ENCODE peak calls at places on chromosomes 2 and 18, in five cellular contexts. One of them, this sample, is unnamed.

GRCh38 chr2:33810046-33810835 is 211.1 kb upstream of the FAM98A start:
- DNase-seq in hepatocyte: peak; percentile 14
- DNase-seq in K562: no peak
- DNase-seq in HepG2: no peak
- DNase-seq in GM23248: peak; percentile 77
- DNase-seq in this sample: no peak

GRCh38 chr2:68027959-68028358 is 34.8 kb downstream of the C1D start:
- DNase-seq in hepatocyte: no peak
- DNase-seq in K562: no peak
- DNase-seq in HepG2: no peak
- DNase-seq in GM23248: peak; percentile 22
- DNase-seq in this sample: peak; percentile 50

GRCh38 chr2:96291751-96292150 is 13.6 kb downstream of the SNRNP200 start:
- DNase-seq in hepatocyte: no peak
- DNase-seq in K562: no peak
- DNase-seq in HepG2: no peak
- DNase-seq in GM23248: no peak
- DNase-seq in this sample: no peak

GRCh38 chr2:98730851-98731708 is at the start of gene MGAT4A:
- DNase-seq in hepatocyte: peak; percentile 86
- DNase-seq in K562: peak; percentile 93
- DNase-seq in HepG2: peak; percentile 69
- DNase-seq in GM23248: peak; percentile 54
- DNase-seq in this sample: peak; percentile 11

GRCh38 chr2:56687169-56687568 is 503.4 kb downstream of the CCDC85A start:
- DNase-seq in hepatocyte: no peak
- DNase-seq in K562: no peak
- DNase-seq in HepG2: no peak
- DNase-seq in GM23248: no peak
- DNase-seq in this sample: peak; percentile 48

GRCh38 chr2:165406053-165406628 is 63.4 kb upstream of the CSRNP3 start:
- DNase-seq in hepatocyte: no peak
- DNase-seq in K562: no peak
- DNase-seq in HepG2: no peak
- DNase-seq in GM23248: peak; percentile 10
- DNase-seq in this sample: peak; percentile 42

GRCh38 chr18:44290366-44290855 is 390.3 kb upstream of the SETBP1 start:
- DNase-seq in hepatocyte: no peak
- DNase-seq in K562: no peak
- DNase-seq in HepG2: no peak
- DNase-seq in GM23248: no peak
- DNase-seq in this sample: peak; percentile 1

GRCh38 chr2:86017901-86018896 is 87.5 kb downstream of the POLR1A start:
- DNase-seq in hepatocyte: no peak
- DNase-seq in K562: no peak
- DNase-seq in HepG2: no peak
- DNase-seq in GM23248: no peak
- DNase-seq in this sample: no peak

GRCh38 chr2:236180831-236181453 is 12.8 kb upstream of the GBX2 start:
- DNase-seq in hepatocyte: peak; percentile 80
- DNase-seq in K562: peak; percentile 80
- DNase-seq in HepG2: peak; percentile 60
- DNase-seq in GM23248: peak; percentile 65
- DNase-seq in this sample: peak; percentile 62

GRCh38 chr2:220451438-220451837 is 824.0 kb downstream of the SLC4A3 start:
- DNase-seq in hepatocyte: no peak
- DNase-seq in K562: no peak
- DNase-seq in HepG2: no peak
- DNase-seq in GM23248: no peak
- DNase-seq in this sample: no peak

GRCh38 chr2:105924271-105924670 is 179.6 kb downstream of the NCK2 start:
- DNase-seq in hepatocyte: no peak
- DNase-seq in K562: no peak
- DNase-seq in HepG2: no peak
- DNase-seq in GM23248: no peak
- DNase-seq in this sample: no peak

GRCh38 chr2:113084249-113085000 is 16.7 kb downstream of the IL1F10 start:
- DNase-seq in hepatocyte: no peak
- DNase-seq in K562: no peak
- DNase-seq in HepG2: no peak
- DNase-seq in GM23248: peak; percentile 59
- DNase-seq in this sample: no peak

GRCh38 chr18:12359515-12359927 is 17.5 kb downstream of the AFG3L2 start:
- DNase-seq in hepatocyte: peak; percentile 34
- DNase-seq in K562: no peak
- DNase-seq in HepG2: no peak
- DNase-seq in GM23248: peak; percentile 16
- DNase-seq in this sample: peak; percentile 63

GRCh38 chr2:67043781-67044478 is 353.2 kb upstream of the ETAA1 start:
- DNase-seq in hepatocyte: no peak
- DNase-seq in K562: no peak
- DNase-seq in HepG2: no peak
- DNase-seq in GM23248: no peak
- DNase-seq in this sample: no peak

GRCh38 chr2:675982-676646 is 1.1 kb downstream of the TMEM18 start:
- DNase-seq in hepatocyte: peak; percentile 87
- DNase-seq in K562: peak; percentile 46
- DNase-seq in HepG2: peak; percentile 39
- DNase-seq in GM23248: peak; percentile 96
- DNase-seq in this sample: peak; percentile 91

GRCh38 chr2:215002500-215002899 is 135.9 kb downstream of the ABCA12 start:
- DNase-seq in hepatocyte: peak; percentile 81
- DNase-seq in K562: peak; percentile 22
- DNase-seq in HepG2: peak; percentile 39
- DNase-seq in GM23248: peak; percentile 75
- DNase-seq in this sample: peak; percentile 67

GRCh38 chr2:30209227-30209626 is 22.1 kb upstream of the LBH start:
- DNase-seq in hepatocyte: no peak
- DNase-seq in K562: no peak
- DNase-seq in HepG2: no peak
- DNase-seq in GM23248: no peak
- DNase-seq in this sample: no peak

GRCh38 chr2:15163316-15163715 is 397.8 kb downstream of the NBAS start:
- DNase-seq in hepatocyte: no peak
- DNase-seq in K562: no peak
- DNase-seq in HepG2: no peak
- DNase-seq in GM23248: peak; percentile 78
- DNase-seq in this sample: no peak

GRCh38 chr2:208698114-208698513 is 291.5 kb downstream of the PTH2R start:
- DNase-seq in hepatocyte: no peak
- DNase-seq in K562: no peak
- DNase-seq in HepG2: no peak
- DNase-seq in GM23248: no peak
- DNase-seq in this sample: no peak

GRCh38 chr2:25323042-25323514 is 18.6 kb downstream of the DNMT3A start:
- DNase-seq in hepatocyte: no peak
- DNase-seq in K562: peak; percentile 84
- DNase-seq in HepG2: no peak
- DNase-seq in GM23248: no peak
- DNase-seq in this sample: peak; percentile 49

GRCh38 chr2:73868204-73868978 is 24.4 kb upstream of the ACTG2 start:
- DNase-seq in hepatocyte: no peak
- DNase-seq in K562: no peak
- DNase-seq in HepG2: no peak
- DNase-seq in GM23248: no peak
- DNase-seq in this sample: no peak

GRCh38 chr2:45729753-45730512 is 78.5 kb downstream of the PRKCE start:
- DNase-seq in hepatocyte: no peak
- DNase-seq in K562: peak; percentile 37
- DNase-seq in HepG2: peak; percentile 57
- DNase-seq in GM23248: no peak
- DNase-seq in this sample: no peak

GRCh38 chr18:25725461-25725860 is 365.0 kb downstream of the SS18 start:
- DNase-seq in hepatocyte: no peak
- DNase-seq in K562: no peak
- DNase-seq in HepG2: no peak
- DNase-seq in GM23248: no peak
- DNase-seq in this sample: no peak

GRCh38 chr2:225354281-225354774 is 45.2 kb upstream of the NYAP2 start:
- DNase-seq in hepatocyte: peak; percentile 43
- DNase-seq in K562: no peak
- DNase-seq in HepG2: peak; percentile 2
- DNase-seq in GM23248: peak; percentile 24
- DNase-seq in this sample: no peak

GRCh38 chr2:71932027-71932779 is 215.5 kb downstream of the CYP26B1 start:
- DNase-seq in hepatocyte: no peak
- DNase-seq in K562: peak; percentile 5
- DNase-seq in HepG2: no peak
- DNase-seq in GM23248: no peak
- DNase-seq in this sample: no peak

GRCh38 chr2:238101891-238102841 is 2.0 kb downstream of the ESPNL start:
- DNase-seq in hepatocyte: peak; percentile 3
- DNase-seq in K562: no peak
- DNase-seq in HepG2: no peak
- DNase-seq in GM23248: no peak
- DNase-seq in this sample: no peak

GRCh38 chr2:239671471-239671870 is 270.7 kb upstream of the HDAC4 start:
- DNase-seq in hepatocyte: no peak
- DNase-seq in K562: no peak
- DNase-seq in HepG2: no peak
- DNase-seq in GM23248: no peak
- DNase-seq in this sample: no peak

GRCh38 chr2:96768083-96768561 is 7.4 kb downstream of the CNNM4 start:
- DNase-seq in hepatocyte: peak; percentile 48
- DNase-seq in K562: no peak
- DNase-seq in HepG2: no peak
- DNase-seq in GM23248: no peak
- DNase-seq in this sample: no peak

GRCh38 chr2:117785740-117786139 is 28.8 kb upstream of the DDX18 start:
- DNase-seq in hepatocyte: peak; percentile 81
- DNase-seq in K562: peak; percentile 44
- DNase-seq in HepG2: peak; percentile 59
- DNase-seq in GM23248: peak; percentile 65
- DNase-seq in this sample: peak; percentile 41

GRCh38 chr18:4605222-4605621 is 150.1 kb upstream of the DLGAP1 start:
- DNase-seq in hepatocyte: no peak
- DNase-seq in K562: no peak
- DNase-seq in HepG2: no peak
- DNase-seq in GM23248: no peak
- DNase-seq in this sample: no peak

GRCh38 chr2:187294043-187294442 is 154.0 kb downstream of the CALCRL start:
- DNase-seq in hepatocyte: no peak
- DNase-seq in K562: no peak
- DNase-seq in HepG2: no peak
- DNase-seq in GM23248: no peak
- DNase-seq in this sample: no peak

GRCh38 chr2:217421834-217422233 is 562.0 kb upstream of the TNP1 start:
- DNase-seq in hepatocyte: no peak
- DNase-seq in K562: no peak
- DNase-seq in HepG2: no peak
- DNase-seq in GM23248: no peak
- DNase-seq in this sample: no peak
- TF ChIP-seq EZH2 in hepatocyte: no peak
- TF ChIP-seq EZH2 in K562: no peak
- TF ChIP-seq EZH2 in HepG2: no peak
- TF ChIP-seq EZH2 in GM23248: no peak
- TF ChIP-seq EZH2 in this sample: no peak

DNA sequence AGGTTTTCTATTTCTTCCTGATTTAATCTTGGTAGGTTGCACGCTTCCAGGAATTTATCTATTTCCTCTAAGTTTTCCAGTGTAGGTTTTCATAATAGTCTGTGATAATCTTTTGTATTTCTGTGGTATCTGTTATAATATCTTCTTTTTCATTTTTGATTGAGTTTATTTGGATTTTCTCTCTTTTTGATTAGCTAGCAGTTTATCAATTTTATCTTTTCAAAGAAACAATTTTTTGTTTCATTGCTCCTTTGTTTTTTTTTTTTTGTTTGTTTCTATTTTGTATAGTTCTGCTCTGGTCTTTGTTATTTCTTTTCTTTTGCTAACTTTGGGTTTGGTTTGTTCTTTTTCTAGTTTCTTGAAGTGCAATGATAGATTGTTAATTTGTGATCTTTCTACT is 51.3 kb downstream of the G6PC2 start:
- DNase-seq in hepatocyte: no peak
- DNase-seq in K562: no peak
- DNase-seq in HepG2: no peak
- DNase-seq in GM23248: no peak
- DNase-seq in this sample: no peak
- TF ChIP-seq EZH2 in hepatocyte: no peak
- TF ChIP-seq EZH2 in K562: no peak
- TF ChIP-seq EZH2 in HepG2: no peak
- TF ChIP-seq EZH2 in GM23248: no peak
- TF ChIP-seq EZH2 in this sample: no peak

GRCh38 chr18:79951545-79952456 is at the start of gene SLC66A2:
- DNase-seq in hepatocyte: peak; percentile 96
- DNase-seq in K562: peak; percentile 92
- DNase-seq in HepG2: peak; percentile 57
- DNase-seq in GM23248: peak; percentile 95
- DNase-seq in this sample: peak; percentile 79
- TF ChIP-seq EZH2 in hepatocyte: no peak
- TF ChIP-seq EZH2 in K562: no peak
- TF ChIP-seq EZH2 in HepG2: no peak
- TF ChIP-seq EZH2 in GM23248: no peak
- TF ChIP-seq EZH2 in this sample: no peak

DNA sequence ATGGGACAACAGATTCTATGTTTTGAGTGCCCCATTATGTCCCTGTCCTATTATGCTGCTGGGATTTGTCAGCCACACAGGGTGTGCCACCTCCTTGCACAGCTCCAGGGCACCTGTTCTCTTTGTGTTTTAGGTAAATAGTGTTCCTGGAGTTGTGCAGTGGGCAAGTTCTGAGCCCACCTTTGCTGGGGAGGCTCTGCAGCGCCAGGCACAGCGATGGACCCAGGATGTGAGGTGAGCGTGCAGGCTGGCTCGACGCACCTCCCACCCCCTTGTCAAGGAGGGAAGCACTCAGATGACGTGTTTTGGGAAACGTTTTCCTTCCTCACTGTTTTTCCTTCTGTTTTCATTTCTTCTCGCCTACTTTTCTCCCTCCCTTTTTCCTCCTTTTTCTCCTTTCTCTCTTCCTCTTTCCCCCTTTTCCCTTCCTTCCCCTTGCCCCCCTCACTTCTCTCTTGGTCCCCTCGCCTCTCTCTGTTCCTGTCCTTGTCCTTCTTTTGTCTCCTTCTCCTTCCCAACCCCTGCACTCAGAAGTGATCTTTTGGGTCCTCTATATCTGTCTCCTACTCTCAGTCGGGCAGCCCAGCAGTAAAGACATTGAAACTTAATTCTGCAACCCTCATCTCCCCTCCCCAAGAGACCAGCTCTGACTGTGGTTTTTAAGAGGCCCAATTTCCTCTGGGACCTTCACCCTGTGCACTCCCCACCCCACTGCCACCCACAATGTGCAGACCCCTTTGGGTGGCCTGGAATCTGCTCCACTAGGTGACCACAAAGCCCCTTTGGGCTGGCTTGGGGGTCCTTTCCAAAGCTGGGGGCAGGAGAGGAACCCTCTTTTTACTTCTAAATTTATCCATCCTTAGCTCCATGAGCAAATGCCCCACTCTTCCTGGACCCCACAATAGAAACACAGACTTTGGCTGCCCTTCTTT is 104.0 kb downstream of the MCFD2 start:
- DNase-seq in hepatocyte: no peak
- DNase-seq in K562: no peak
- DNase-seq in HepG2: no peak
- DNase-seq in GM23248: no peak
- DNase-seq in this sample: no peak
- TF ChIP-seq EZH2 in hepatocyte: no peak
- TF ChIP-seq EZH2 in K562: no peak
- TF ChIP-seq EZH2 in HepG2: no peak
- TF ChIP-seq EZH2 in GM23248: no peak
- TF ChIP-seq EZH2 in this sample: no peak

GRCh38 chr2:134718095-134718955 is 475 bp downstream of the TMEM163 start:
- DNase-seq in hepatocyte: peak; percentile 40
- DNase-seq in K562: no peak
- DNase-seq in HepG2: no peak
- DNase-seq in GM23248: peak; percentile 10
- DNase-seq in this sample: no peak
- TF ChIP-seq EZH2 in hepatocyte: peak; percentile 96
- TF ChIP-seq EZH2 in K562: no peak
- TF ChIP-seq EZH2 in HepG2: peak; percentile 99
- TF ChIP-seq EZH2 in GM23248: peak; percentile 55
- TF ChIP-seq EZH2 in this sample: peak; percentile 95